ENCODE peak calls at places on chromosome 1, in four cellular contexts. K, U, H and V are unnamed samples.
A peak's percentile ranks its signal among the peaks of the same experiment; 100 is the strongest.

GRCh38 chr1:217078010-217078704 is 354.9 kb upstream of the ESRRG start:
- DNase-seq in K (no peak), U (peak; percentile 66), H (peak; percentile 25), V (no peak)

GRCh38 chr1:43437031-43437973 is 16.4 kb downstream of the HYI start:
- DNase-seq in K (no peak), U (no peak), H (no peak), V (no peak)

GRCh38 chr1:65360654-65361053 is 51.3 kb downstream of the DNAJC6 start:
- DNase-seq in K (no peak), U (no peak), H (no peak), V (no peak)

GRCh38 chr1:229139320-229139719 is 131.6 kb upstream of the RAB4A start:
- DNase-seq in K (no peak), U (no peak), H (no peak), V (no peak)

GRCh38 chr1:204029016-204029415 is 43.9 kb upstream of the SOX13 start:
- DNase-seq in K (no peak), U (no peak), H (no peak), V (no peak)

GRCh38 chr1:220843481-220844011 is 35.7 kb upstream of the HLX start:
- DNase-seq in K (no peak), U (no peak), H (no peak), V (no peak)

GRCh38 chr1:21034725-21035628 is 141.7 kb downstream of the EIF4G3 start:
- DNase-seq in K (no peak), U (no peak), H (no peak), V (no peak)

GRCh38 chr1:198788561-198789064 is 149.8 kb downstream of the PTPRC start:
- DNase-seq in K (no peak), U (peak; percentile 29), H (peak; percentile 34), V (peak; percentile 65)

GRCh38 chr1:29669912-29670311 is 433.6 kb downstream of the PTPRU start:
- DNase-seq in K (no peak), U (no peak), H (no peak), V (no peak)

GRCh38 chr1:215156232-215156631 is 73.7 kb downstream of the KCNK2 start:
- DNase-seq in K (peak; percentile 45), U (peak; percentile 34), H (peak; percentile 11), V (no peak)

GRCh38 chr1:174746024-174746808 is 253.5 kb upstream of the CACYBP start:
- DNase-seq in K (no peak), U (no peak), H (no peak), V (no peak)

GRCh38 chr1:162942903-162943567 is 82.1 kb upstream of the CCDC190 start:
- DNase-seq in K (peak; percentile 48), U (no peak), H (no peak), V (no peak)

GRCh38 chr1:56686171-56686570 is 41.1 kb downstream of the PRKAA2 start:
- DNase-seq in K (peak; percentile 48), U (peak; percentile 39), H (no peak), V (no peak)
- H2AFZ ChIP-seq in K (peak overlapping the region; percentile 6), U (no peak overlapping the region), H (no peak overlapping the region), V (no peak overlapping the region)

GRCh38 chr1:77234096-77234495 is 14.9 kb upstream of the PIGK start:
- DNase-seq in K (no peak), U (no peak), H (no peak), V (no peak)

GRCh38 chr1:77227383-77227782 is 8.2 kb upstream of the PIGK start:
- DNase-seq in K (no peak), U (no peak), H (no peak), V (no peak)

GRCh38 chr1:77232829-77233228 is 13.6 kb upstream of the PIGK start:
- DNase-seq in K (no peak), U (no peak), H (no peak), V (no peak)

GRCh38 chr1:77228836-77229235 is 9.6 kb upstream of the PIGK start:
- DNase-seq in K (no peak), U (no peak), H (no peak), V (no peak)

DNA sequence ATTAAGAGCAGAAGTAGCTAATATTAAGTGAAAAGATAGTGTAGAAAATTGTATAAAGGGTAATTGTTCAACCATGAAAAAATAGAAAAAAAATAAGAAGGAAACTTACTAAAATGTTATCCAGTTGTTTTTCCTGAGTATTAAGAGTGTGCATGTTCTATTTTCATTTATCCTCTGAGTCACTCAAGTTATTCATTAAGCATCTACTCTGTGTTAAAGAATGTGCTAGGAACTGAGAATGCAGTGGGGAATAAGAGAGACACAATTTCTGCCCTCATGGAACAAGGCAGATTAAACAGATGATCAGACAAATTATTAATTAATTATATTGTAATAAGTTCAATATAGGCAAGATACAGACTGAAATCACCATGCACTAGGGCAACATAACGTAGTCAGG is 10.8 kb upstream of the PIGK start:
- DNase-seq in K (peak; percentile 27), U (no peak), H (no peak), V (no peak)
- TF ChIP-seq EZH2phosphoT487 in K (no peak), U (no peak), H (no peak), V (no peak)

GRCh38 chr1:212669102-212669501 is 30.5 kb downstream of the BATF3 start:
- DNase-seq in K (peak; percentile 56), U (peak; percentile 53), H (no peak), V (peak; percentile 48)
- H3K4me1 ChIP-seq in K (peaks cover 26% of the 10 kb centered on the region), U (peaks cover 47% of the 10 kb centered on the region), H (peaks cover 4% of the 10 kb centered on the region), V (peaks cover 17% of the 10 kb centered on the region)

DNA sequence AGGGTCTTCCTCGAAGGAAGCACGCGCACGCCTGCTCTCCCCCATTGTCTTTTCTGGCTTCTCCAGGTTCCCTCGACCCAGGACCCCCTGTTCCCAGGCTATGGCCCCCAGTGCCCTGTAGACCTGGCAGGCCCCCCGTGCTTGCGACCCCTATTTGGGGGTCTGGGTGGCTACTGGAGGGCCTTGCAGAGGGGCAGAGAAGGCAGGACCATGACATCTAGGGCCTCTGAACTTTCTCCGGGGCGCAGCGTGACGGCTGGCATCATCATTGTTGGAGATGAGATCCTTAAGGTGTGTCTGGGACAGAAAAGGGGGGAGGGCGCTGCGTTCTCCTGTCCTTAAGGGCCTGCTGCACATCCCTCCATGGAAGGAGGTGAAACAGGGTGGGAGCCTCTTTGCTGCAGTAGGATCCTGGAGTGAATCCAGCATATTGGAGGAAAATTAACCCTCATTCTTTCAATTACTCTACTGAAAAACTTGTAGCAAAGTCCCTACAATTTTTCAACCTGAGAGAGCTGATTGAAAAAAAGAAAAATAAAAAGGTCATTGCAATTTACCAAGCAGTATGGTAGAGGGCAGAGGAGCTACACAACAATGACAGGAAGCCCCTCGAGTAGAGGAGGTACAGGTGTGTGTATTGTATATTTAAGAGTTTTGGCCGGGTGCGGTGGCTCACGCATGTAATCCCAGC is 777 bp downstream of the FLAD1 start:
- DNase-seq in K (peak; percentile 29), U (peak; percentile 33), H (no peak), V (peak; percentile 66)
- H2AFZ ChIP-seq in K (peak overlapping the region; percentile 85), U (peak overlapping the region; percentile 61), H (no peak overlapping the region), V (no peak overlapping the region)

GRCh38 chr1:241114699-241115233 is 242.2 kb downstream of the RGS7 start:
- DNase-seq in K (no peak), U (no peak), H (no peak), V (no peak)

GRCh38 chr1:241113557-241113956 is 243.4 kb downstream of the RGS7 start:
- DNase-seq in K (no peak), U (no peak), H (no peak), V (no peak)

GRCh38 chr1:241118049-241118448 is 239.0 kb downstream of the RGS7 start:
- DNase-seq in K (no peak), U (no peak), H (no peak), V (no peak)

GRCh38 chr1:241115784-241116183 is 241.2 kb downstream of the RGS7 start:
- DNase-seq in K (no peak), U (no peak), H (no peak), V (no peak)
- TF ChIP-seq EZH2phosphoT487 in K (no peak), U (no peak), H (no peak), V (no peak)